ENCODE peak calls at places on chromosomes 6 and 20, in eight cellular contexts. E, P, S, T, G, X, Z and Y are unnamed samples. For H3K4me1, H3K36me3 and H3K27me3, the result is how much of the 10 kb centered on the place peaks cover.

GRCh38 chr6:131924881-131925474 is 26.2 kb downstream of the CCN2 start:
- DNase-seq in E (no peak), S (no peak), Z (no peak), X (no peak), P (no peak), G (no peak), T (peak), Y (no peak)

GRCh38 chr6:6317825-6318733 is 2.4 kb downstream of the F13A1 start:
- DNase-seq in T (no peak), S (no peak), P (no peak), E (no peak), G (no peak), Z (no peak), X (no peak), Y (no peak)

GRCh38 chr6:44704240-44705150 is 317.0 kb downstream of the CDC5L start:
- DNase-seq in Z (no peak), G (no peak), T (no peak), S (no peak), P (no peak), X (no peak), E (no peak), Y (no peak)

GRCh38 chr6:20534906-20535305 is 649 bp downstream of the CDKAL1 start:
- DNase-seq in E (no peak), X (no peak), T (no peak), P (no peak), G (no peak), Z (peak), S (no peak), Y (no peak)

GRCh38 chr6:17705428-17705777 is 1.3 kb downstream of the NUP153 start:
- DNase-seq in P (no peak), Z (no peak), E (no peak), G (peak), S (no peak), T (peak), X (peak), Y (peak)

GRCh38 chr6:155341130-155341828 is 27.0 kb upstream of the TFB1M start:
- DNase-seq in S (no peak), X (no peak), G (no peak), P (no peak), Z (no peak), T (no peak), E (no peak), Y (no peak)

GRCh38 chr20:62646851-62647520 is 4.7 kb downstream of the SLCO4A1 start:
- DNase-seq in P (no peak), X (no peak), G (no peak), E (no peak), T (no peak), Z (no peak), S (no peak), Y (no peak)

GRCh38 chr6:154569136-154569862 is 58.8 kb upstream of the CNKSR3 start:
- DNase-seq in S (no peak), G (peak), T (no peak), P (no peak), Z (no peak), X (no peak), E (no peak), Y (no peak)

GRCh38 chr20:10094566-10095173 is 59.9 kb downstream of the ANKEF1 start:
- DNase-seq in E (no peak), G (no peak), X (no peak), T (peak), S (no peak), P (no peak), Z (no peak), Y (no peak)

GRCh38 chr6:20265842-20266241 is 53.6 kb upstream of the MBOAT1 start:
- DNase-seq in S (no peak), Z (no peak), P (no peak), E (no peak), X (no peak), T (no peak), G (no peak), Y (no peak)

GRCh38 chr6:2795960-2796359 is 30.8 kb downstream of the WRNIP1 start:
- DNase-seq in G (no peak), X (no peak), T (no peak), S (no peak), P (no peak), Z (no peak), E (no peak), Y (no peak)

GRCh38 chr6:5181494-5182287 is 79.1 kb downstream of the LYRM4 start:
- DNase-seq in E (no peak), G (peak), X (no peak), P (no peak), Z (no peak), T (no peak), S (no peak), Y (no peak)

DNA sequence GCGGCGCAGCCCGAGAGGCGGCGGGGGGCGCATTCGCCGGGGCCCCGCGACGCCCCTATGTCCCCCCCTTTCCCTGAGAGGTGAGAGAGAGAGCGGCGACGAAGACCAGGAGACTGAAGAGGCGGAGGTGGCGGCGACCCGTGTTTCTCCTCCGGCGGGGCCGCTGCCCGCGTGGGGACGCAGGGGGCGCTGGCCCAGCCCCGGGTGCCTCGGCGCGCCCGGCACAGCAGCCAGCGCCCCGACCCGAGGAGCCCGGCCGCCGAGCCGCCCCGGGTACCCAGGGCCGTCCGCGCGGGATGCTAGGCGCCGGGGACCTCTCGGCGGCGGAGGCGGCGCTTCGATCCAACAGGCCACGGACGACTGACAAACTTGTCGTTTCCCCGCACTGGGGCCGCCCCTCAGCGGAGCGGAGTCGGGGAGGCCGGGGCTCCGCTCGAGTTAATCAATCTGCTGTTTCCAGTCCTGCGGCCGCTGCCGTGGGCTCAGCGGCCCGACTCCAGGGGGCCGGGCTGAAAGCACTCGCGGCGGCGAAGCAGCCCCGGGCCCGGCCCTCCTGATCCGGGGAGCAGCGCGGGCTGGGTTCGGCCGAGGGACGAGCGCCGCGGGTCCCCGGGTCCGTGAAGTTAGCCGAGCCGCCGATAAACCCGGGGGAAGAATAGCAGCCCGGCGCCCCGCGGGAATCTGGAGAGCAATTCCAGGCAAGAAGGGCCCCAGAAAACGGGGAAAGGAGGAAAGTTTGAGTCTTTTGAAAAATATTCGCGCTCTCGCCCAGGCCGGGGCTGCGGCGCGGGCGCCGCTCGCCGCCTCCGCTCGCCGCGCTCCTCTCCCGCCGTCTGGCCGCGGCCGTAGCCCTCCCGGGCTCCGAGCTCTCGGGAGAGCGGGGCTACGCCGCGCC is 595 bp downstream of the MDGA1 start:
- DNase-seq in T (no peak), X (peak), Z (peak), S (peak), G (no peak), P (peak), E (no peak), Y (no peak)
- H3K4me1 ChIP-seq in T (under half), X (under half), Z (under half), S (under half), G (under half), P (under half), E (under half), Y (under half)

DNA sequence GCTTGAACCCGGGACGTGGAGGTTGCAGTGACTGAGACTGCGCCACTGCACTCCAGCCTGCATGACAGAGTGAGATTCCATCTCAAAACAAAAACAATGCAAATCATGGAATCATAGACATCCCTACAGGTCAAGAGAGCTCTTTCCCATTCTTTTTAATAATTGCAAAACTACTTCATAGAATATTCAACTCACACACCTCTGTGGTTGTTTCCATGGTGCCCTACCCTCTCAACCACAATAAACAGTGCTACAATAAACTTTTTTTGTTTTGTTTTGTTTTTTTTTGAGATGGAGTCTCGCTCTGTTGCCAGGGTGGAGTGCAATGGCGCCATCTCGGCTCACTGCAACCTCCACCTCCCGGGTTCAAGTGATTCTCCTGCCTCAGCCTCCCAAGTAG is 11.9 kb upstream of the ADNP start:
- DNase-seq in X (no peak), Z (no peak), G (no peak), E (no peak), P (no peak), T (no peak), S (no peak), Y (no peak)
- H3K36me3 ChIP-seq in X (half or more), Z (half or more), G (under half), E (half or more), P (half or more), T (under half), S (half or more), Y (under half)

GRCh38 chr20:24762371-24762770 is 186.7 kb upstream of the CST7 start:
- DNase-seq in T (no peak), S (peak), X (no peak), E (no peak), G (no peak), Z (no peak), P (no peak), Y (no peak)
- H3K27me3 ChIP-seq in T (under half), S (under half), X (under half), E (under half), G (under half), Z (under half), P (under half), Y (under half)

GRCh38 chr20:4813076-4813838 is 91.5 kb downstream of the PRND start:
- DNase-seq in P (no peak), S (peak), T (no peak), X (no peak), E (no peak), Z (peak), G (no peak), Y (no peak)

GRCh38 chr20:4811257-4811656 is 89.5 kb downstream of the PRND start:
- DNase-seq in P (no peak), X (no peak), G (no peak), S (no peak), E (no peak), Z (no peak), T (no peak), Y (no peak)

GRCh38 chr20:4811661-4812181 is 90.0 kb downstream of the PRND start:
- DNase-seq in T (no peak), E (no peak), G (no peak), P (peak), X (peak), S (peak), Z (peak), Y (peak)

GRCh38 chr20:4812641-4813075 is 90.9 kb downstream of the PRND start:
- DNase-seq in T (no peak), S (peak), E (no peak), P (no peak), G (no peak), Z (no peak), X (no peak), Y (no peak)

DNA sequence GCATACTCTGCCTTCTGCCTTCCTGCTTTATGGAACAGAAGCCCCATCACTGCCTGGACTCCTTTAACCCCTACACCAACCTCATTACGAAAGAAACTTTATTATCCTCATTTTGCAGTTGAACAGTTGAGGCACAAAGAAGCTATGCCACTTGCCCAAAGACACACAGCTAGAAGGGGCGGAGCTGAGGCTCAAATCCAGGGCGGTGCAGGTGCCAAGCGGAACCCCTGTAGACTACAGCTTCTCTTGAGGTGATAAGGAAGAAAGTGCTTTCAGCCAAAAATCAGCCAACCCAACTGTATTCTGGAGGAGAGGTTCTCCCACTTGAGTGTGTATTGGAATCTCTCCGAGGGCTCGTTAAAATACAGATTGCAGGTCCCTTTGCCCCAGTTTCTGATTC is 90.5 kb downstream of the PRND start:
- DNase-seq in X (no peak), P (no peak), G (no peak), Z (no peak), S (no peak), E (no peak), T (no peak), Y (no peak)
- H3K4me1 ChIP-seq in X (under half), P (half or more), G (under half), Z (half or more), S (half or more), E (under half), T (under half), Y (under half)

GRCh38 chr20:56273491-56273890 is 25.0 kb downstream of the MC3R start:
- DNase-seq in E (no peak), X (no peak), S (no peak), P (no peak), G (no peak), Z (no peak), T (no peak), Y (no peak)

GRCh38 chr20:56271974-56272373 is 23.4 kb downstream of the MC3R start:
- DNase-seq in Z (no peak), T (no peak), S (no peak), X (no peak), G (no peak), P (no peak), E (no peak), Y (no peak)

GRCh38 chr20:56278205-56278604 is 29.7 kb downstream of the MC3R start:
- DNase-seq in E (no peak), X (no peak), P (no peak), G (no peak), T (no peak), Z (no peak), S (no peak), Y (no peak)

GRCh38 chr20:56268536-56268935 is 20.0 kb downstream of the MC3R start:
- DNase-seq in G (no peak), Z (no peak), T (no peak), S (no peak), P (no peak), E (no peak), X (no peak), Y (no peak)

DNA sequence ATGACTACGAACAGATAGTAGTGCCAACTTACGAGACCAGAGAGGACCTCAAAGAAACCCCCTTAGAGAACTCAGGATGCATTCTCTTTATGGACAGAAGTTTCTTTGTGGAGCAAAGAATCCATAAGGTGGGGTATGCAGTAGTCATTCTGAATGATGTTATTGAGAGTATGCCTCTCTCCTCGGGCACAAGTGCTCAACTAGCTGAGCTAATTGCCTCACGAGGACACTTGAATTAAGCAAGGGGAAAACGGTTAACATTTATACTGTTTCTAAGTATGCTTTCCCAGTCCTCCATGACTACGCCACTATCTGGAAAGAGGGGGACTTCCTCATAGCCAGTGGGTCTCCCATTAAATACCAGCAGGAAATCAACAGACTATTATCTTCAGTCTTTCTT is 25.6 kb downstream of the MC3R start:
- DNase-seq in X (no peak), Z (no peak), P (no peak), E (no peak), G (no peak), S (no peak), T (no peak), Y (no peak)
- H3K36me3 ChIP-seq in X (under half), Z (under half), P (under half), E (under half), G (under half), S (under half), T (under half), Y (under half)

GRCh38 chr20:2707353-2708072 is 14.9 kb downstream of the EBF4 start:
- DNase-seq in X (no peak), S (peak), T (no peak), G (no peak), E (no peak), Z (no peak), P (no peak), Y (no peak)
- H3K27me3 ChIP-seq in X (under half), S (under half), T (under half), G (half or more), E (under half), Z (under half), P (under half), Y (under half)

GRCh38 chr6:111562271-111562670 is 43.4 kb downstream of the TRAF3IP2 start:
- DNase-seq in E (no peak), S (no peak), Z (no peak), T (no peak), G (no peak), P (no peak), X (no peak), Y (no peak)

GRCh38 chr6:111559193-111560097 is 46.2 kb downstream of the TRAF3IP2 start:
- DNase-seq in P (no peak), X (peak), E (no peak), T (no peak), G (no peak), Z (no peak), S (peak), Y (no peak)

GRCh38 chr6:111555041-111555440 is 50.6 kb downstream of the TRAF3IP2 start:
- DNase-seq in X (no peak), T (no peak), P (no peak), S (no peak), Z (no peak), E (no peak), G (no peak), Y (peak)

GRCh38 chr6:111556004-111556403 is 49.7 kb downstream of the TRAF3IP2 start:
- DNase-seq in T (no peak), G (no peak), Z (no peak), S (no peak), P (no peak), E (no peak), X (no peak), Y (no peak)

GRCh38 chr6:111558690-111559192 is 46.9 kb downstream of the TRAF3IP2 start:
- DNase-seq in P (no peak), Z (no peak), E (no peak), X (no peak), S (no peak), G (no peak), T (no peak), Y (no peak)
- H3K4me1 ChIP-seq in P (under half), Z (under half), E (under half), X (under half), S (under half), G (under half), T (under half), Y (under half)

DNA sequence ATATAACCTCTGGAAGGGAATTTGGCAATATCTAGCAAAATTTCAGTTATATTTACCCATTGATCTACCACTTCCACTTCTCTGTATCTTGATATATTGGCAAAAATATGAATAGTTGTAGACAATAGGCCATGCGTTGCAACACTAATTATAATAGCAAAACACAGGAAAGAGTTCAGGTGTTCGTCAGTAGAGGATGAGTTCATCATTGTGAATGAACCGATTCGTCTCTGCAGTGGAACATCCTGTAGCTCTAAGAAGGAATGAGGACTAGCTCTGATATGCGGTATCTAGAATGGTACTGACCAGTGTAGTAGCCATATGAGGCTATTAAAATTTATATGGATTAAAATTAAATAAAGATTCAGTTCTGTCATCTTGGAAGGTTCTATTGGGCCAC is 8.3 kb downstream of the FAM83D start:
- DNase-seq in P (no peak), X (no peak), G (no peak), S (no peak), E (no peak), T (no peak), Z (no peak), Y (no peak)
- H3K36me3 ChIP-seq in P (under half), X (under half), G (under half), S (under half), E (half or more), T (under half), Z (under half), Y (under half)